ENCODE peak calls at places on chromosomes 16 and 17, in four cellular contexts. M is tibial artery, Q is A673, D is gastrocnemius medialis. T is an unnamed sample. For H3K4me1, the result is how much of the 10 kb centered on the place peaks cover.

GRCh38 chr16:46648656-46649055 is 27.5 kb upstream of the SHCBP1 start:
- DNase-seq in Q (no peak), D (no peak), M (no peak), T (no peak)

GRCh38 chr17:10118788-10119130 is 79.6 kb downstream of the GAS7 start:
- DNase-seq in D (no peak), Q (peak), M (no peak), T (no peak)

GRCh38 chr16:50696575-50697420 is 3.4 kb downstream of the NOD2 start:
- DNase-seq in M (peak), D (peak), Q (no peak), T (peak)

GRCh38 chr16:2782583-2783351 is 4.6 kb downstream of the PRSS33 start:
- DNase-seq in Q (no peak), D (no peak), M (no peak), T (peak)

GRCh38 chr16:71214771-71215381 is 15.6 kb downstream of the HYDIN start:
- DNase-seq in Q (peak), D (no peak), M (no peak), T (no peak)

GRCh38 chr17:21058098-21058893 is 15.5 kb upstream of the USP22 start:
- DNase-seq in M (no peak), Q (peak), D (no peak), T (no peak)

GRCh38 chr16:89114159-89114981 is 20.7 kb downstream of the ACSF3 start:
- DNase-seq in D (no peak), Q (no peak), M (no peak), T (no peak)

GRCh38 chr16:83624436-83625120 is 183.2 kb upstream of the HSBP1 start:
- DNase-seq in Q (no peak), M (no peak), D (no peak), T (no peak)

GRCh38 chr17:55421179-55421934 is at the start of gene MMD:
- DNase-seq in D (peak), Q (no peak), M (no peak), T (no peak)

GRCh38 chr16:946048-946395 is 24.8 kb downstream of the LMF1 start:
- DNase-seq in Q (no peak), M (no peak), D (no peak), T (no peak)

GRCh38 chr16:53061701-53062159 is 6.9 kb downstream of the CHD9 start:
- DNase-seq in Q (no peak), M (peak), D (peak), T (no peak)

GRCh38 chr17:55722016-55722706 is 503 bp downstream of the TMEM100 start:
- DNase-seq in M (no peak), D (no peak), Q (no peak), T (no peak)

GRCh38 chr16:69463876-69464275 is 39.5 kb downstream of the CYB5B start:
- DNase-seq in Q (no peak), M (no peak), D (no peak), T (no peak)

GRCh38 chr17:18185391-18185790 is 1.8 kb downstream of the ALKBH5 start:
- DNase-seq in D (no peak), Q (peak), M (no peak), T (no peak)

GRCh38 chr17:63246344-63246743 is 199.8 kb downstream of the CYB561 start:
- DNase-seq in D (no peak), Q (peak), M (no peak), T (no peak)

GRCh38 chr16:25126820-25127232 is 15.3 kb downstream of the LCMT1 start:
- DNase-seq in M (no peak), Q (peak), D (no peak), T (no peak)

GRCh38 chr17:61366076-61366714 is 33.4 kb upstream of the TBX2 start:
- DNase-seq in D (no peak), Q (no peak), M (no peak), T (no peak)

GRCh38 chr17:7589204-7589868 is 558 bp downstream of the SOX15 start:
- DNase-seq in Q (peak), M (peak), D (peak), T (peak)

GRCh38 chr17:78712043-78712442 is 70.0 kb downstream of the CYTH1 start:
- DNase-seq in D (no peak), Q (no peak), M (no peak), T (no peak)
- H3K4me1 ChIP-seq in D (under half), Q (under half), M (under half), T (under half)

GRCh38 chr16:63410594-63410993 is 1374.4 kb upstream of the CDH8 start:
- DNase-seq in D (no peak), Q (no peak), M (no peak), T (no peak)
- H3K4me3 ChIP-seq in D (no peak), Q (no peak), M (no peak), T (no peak)

DNA sequence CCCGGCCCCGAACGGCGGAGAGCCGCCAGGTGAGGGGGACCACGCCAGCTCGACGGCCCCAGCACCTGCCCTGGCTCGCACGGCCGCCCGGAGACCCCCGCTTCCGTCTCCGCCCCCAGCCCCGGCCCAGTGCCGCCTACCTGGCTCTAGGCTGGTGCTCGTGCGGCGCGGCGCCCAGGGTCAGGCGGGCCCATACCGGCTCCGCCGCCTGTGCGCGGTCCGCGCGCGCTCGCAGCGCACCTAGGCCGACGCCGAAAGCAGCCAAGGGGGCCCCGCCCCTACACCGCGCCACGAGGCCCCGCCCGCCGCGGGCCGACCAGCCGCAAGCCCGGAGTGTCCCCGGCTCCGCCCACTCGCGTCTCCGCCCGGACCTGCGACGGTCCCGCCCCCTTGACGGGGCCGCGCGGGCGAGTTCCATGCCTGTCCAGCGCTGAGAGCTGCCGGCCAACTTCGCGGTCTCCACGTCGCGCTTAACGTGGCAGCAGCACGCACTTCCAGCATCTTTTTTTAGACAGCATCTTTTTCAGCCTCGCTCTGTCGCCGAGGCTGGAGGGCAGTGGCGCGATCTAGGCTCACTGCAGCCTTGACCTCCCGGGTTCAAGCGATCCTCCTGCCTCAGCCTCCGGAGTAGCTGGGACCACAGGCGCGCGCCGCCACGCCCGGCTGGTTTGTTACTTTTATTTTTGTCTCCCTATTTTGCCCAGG is at the start of gene SLC25A39:
- DNase-seq in M (peak), Q (peak), D (peak), T (peak)
- H3K27ac ChIP-seq in M (peak), Q (peak), D (peak), T (peak)

DNA sequence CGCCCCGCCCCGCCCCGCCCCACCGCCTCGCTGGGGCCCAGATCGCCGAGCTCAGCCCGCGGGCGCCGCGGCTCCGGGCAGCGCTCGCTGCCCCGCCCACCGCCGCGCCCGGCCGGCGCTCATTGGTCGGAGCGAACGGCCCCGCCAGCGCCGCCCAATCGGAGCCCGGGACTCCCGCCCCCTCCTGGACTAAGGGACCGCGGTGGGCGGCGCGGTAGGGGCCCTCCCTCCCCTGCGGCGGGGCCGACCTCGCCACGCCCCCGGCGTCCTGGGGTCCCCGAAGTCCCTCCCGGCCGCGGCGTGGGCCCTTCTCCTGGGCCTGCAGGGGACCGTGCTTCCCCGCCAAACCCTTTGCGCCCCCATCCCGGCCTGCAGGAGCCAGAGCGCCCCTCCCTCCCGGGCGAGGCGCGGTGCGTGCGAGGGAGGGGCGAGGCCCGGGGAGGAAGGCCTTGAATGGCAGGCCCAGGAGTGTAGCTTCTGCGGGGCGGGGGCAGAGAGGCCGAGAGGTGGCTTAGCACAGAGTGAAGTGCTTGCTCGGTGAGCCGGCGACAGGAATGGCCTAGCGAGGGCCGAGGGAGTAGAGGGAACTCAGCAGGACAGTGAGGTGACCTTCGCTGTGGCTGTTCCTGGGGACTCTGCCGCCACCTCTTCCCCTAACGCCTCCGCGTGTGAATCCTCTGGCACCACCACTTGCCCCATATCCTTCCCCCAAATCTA is at the start of gene CAMKK1:
- DNase-seq in M (peak), Q (peak), D (peak), T (peak)
- H3K4me1 ChIP-seq in M (half or more), Q (under half), D (under half), T (under half)

GRCh38 chr16:85008267-85008666 is 3.1 kb downstream of the ZDHHC7 start:
- DNase-seq in M (no peak), D (no peak), Q (no peak), T (peak)
- H3K4me3 ChIP-seq in M (no peak), D (no peak), Q (no peak), T (no peak)

GRCh38 chr17:69948406-69948805 is 126.6 kb upstream of the KCNJ16 start:
- DNase-seq in M (no peak), Q (no peak), D (no peak), T (no peak)

GRCh38 chr17:69945698-69946185 is 129.3 kb upstream of the KCNJ16 start:
- DNase-seq in Q (no peak), D (no peak), M (no peak), T (no peak)

GRCh38 chr17:69944406-69944805 is 130.6 kb upstream of the KCNJ16 start:
- DNase-seq in M (no peak), Q (no peak), D (no peak), T (no peak)

GRCh38 chr17:69949931-69950330 is 125.1 kb upstream of the KCNJ16 start:
- DNase-seq in D (no peak), M (no peak), Q (no peak), T (no peak)

GRCh38 chr17:69947027-69947759 is 127.8 kb upstream of the KCNJ16 start:
- DNase-seq in M (no peak), D (no peak), Q (no peak), T (no peak)
- H3K27ac ChIP-seq in M (no peak), D (no peak), Q (no peak), T (no peak)

T was measured in ascending aorta.